ENCODE peak calls at places on chromosomes 13 and 19, in eight cellular contexts. C, Z, V, M, H, P, B and U are unnamed samples.
A peak's percentile ranks its signal among the peaks of the same experiment; 100 is the strongest.

GRCh38 chr19:29266603-29267002 is 53.7 kb upstream of the UQCRFS1 start:
- DNase-seq in C (no peak), Z (no peak), V (no peak), M (no peak), H (no peak), P (no peak), B (no peak), U (no peak)

GRCh38 chr19:31223805-31224534 is 125.3 kb downstream of the TSHZ3 start:
- DNase-seq in C (peak; percentile 88), Z (no peak), V (no peak), M (no peak), H (no peak), P (no peak), B (no peak), U (no peak)

GRCh38 chr19:44010468-44010867 is 7.7 kb downstream of the ZNF230 start:
- DNase-seq in C (no peak), Z (no peak), V (no peak), M (no peak), H (no peak), P (no peak), B (no peak), U (no peak)

GRCh38 chr19:38502410-38503143 is 69.1 kb downstream of the RYR1 start:
- DNase-seq in C (no peak), Z (no peak), V (no peak), M (no peak), H (no peak), P (no peak), B (peak; percentile 38), U (no peak)

GRCh38 chr19:40356681-40357595 is 8.4 kb downstream of the PLD3 start:
- DNase-seq in C (no peak), Z (no peak), V (no peak), M (no peak), H (no peak), P (no peak), B (no peak), U (no peak)

GRCh38 chr13:112247471-112248405 is 128.4 kb upstream of the SPACA7 start:
- DNase-seq in C (no peak), Z (no peak), V (no peak), M (no peak), H (no peak), P (no peak), B (no peak), U (no peak)

GRCh38 chr13:85381082-85381481 is 418.1 kb downstream of the SLITRK6 start:
- DNase-seq in C (no peak), Z (no peak), V (no peak), M (no peak), H (no peak), P (no peak), B (no peak), U (no peak)

GRCh38 chr13:59487883-59488282 is 675.8 kb downstream of the DIAPH3 start:
- DNase-seq in C (no peak), Z (no peak), V (no peak), M (no peak), H (no peak), P (no peak), B (peak; percentile 22), U (no peak)

GRCh38 chr13:51444922-51445321 is 7.9 kb downstream of the INTS6 start:
- DNase-seq in C (no peak), Z (no peak), V (no peak), M (peak; percentile 15), H (no peak), P (no peak), B (no peak), U (no peak)

GRCh38 chr13:23903906-23904280 is 6.6 kb upstream of the C1QTNF9B start:
- DNase-seq in C (no peak), Z (peak; percentile 30), V (no peak), M (no peak), H (no peak), P (no peak), B (no peak), U (no peak)

GRCh38 chr19:47521473-47522180 is 6.8 kb upstream of the NAPA start:
- DNase-seq in C (no peak), Z (no peak), V (no peak), M (no peak), H (no peak), P (no peak), B (peak; percentile 26), U (no peak)

GRCh38 chr19:47520839-47521238 is 6.0 kb upstream of the NAPA start:
- DNase-seq in C (no peak), Z (no peak), V (no peak), M (no peak), H (no peak), P (no peak), B (no peak), U (no peak)

GRCh38 chr19:47518139-47518538 is 3.3 kb upstream of the NAPA start:
- DNase-seq in C (no peak), Z (no peak), V (no peak), M (no peak), H (no peak), P (no peak), B (no peak), U (no peak)

GRCh38 chr19:47518854-47519253 is 4.0 kb upstream of the NAPA start:
- DNase-seq in C (no peak), Z (no peak), V (no peak), M (no peak), H (no peak), P (no peak), B (no peak), U (no peak)

DNA sequence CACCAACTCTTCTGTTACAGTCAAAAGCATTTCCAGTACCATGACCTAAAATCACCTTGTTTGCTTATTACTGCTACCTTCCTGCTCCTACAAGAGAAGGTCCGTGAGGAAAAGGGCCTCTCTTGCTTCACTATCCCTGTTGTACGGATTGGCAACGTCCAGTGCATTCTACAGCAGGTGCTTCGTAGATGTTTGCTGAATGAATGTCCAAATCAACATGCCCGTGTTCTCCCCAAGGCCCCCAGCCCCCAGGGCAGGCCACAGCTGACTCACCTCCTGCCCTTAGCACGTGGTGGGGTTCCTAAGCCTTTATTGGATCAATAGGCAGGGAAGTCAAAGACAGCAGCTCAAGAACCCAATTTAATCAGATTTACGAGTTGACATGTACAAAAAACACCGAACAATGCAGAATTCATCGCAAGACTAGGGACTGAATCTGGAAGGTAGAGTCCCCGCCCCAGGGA is 5.5 kb upstream of the NAPA start:
- DNase-seq in C (no peak), Z (no peak), V (no peak), M (no peak), H (no peak), P (no peak), B (no peak), U (no peak)
- TF ChIP-seq CTCF in C (no peak), Z (no peak), V (no peak), M (no peak), H (no peak), P (no peak), B (no peak), U (no peak)

DNA sequence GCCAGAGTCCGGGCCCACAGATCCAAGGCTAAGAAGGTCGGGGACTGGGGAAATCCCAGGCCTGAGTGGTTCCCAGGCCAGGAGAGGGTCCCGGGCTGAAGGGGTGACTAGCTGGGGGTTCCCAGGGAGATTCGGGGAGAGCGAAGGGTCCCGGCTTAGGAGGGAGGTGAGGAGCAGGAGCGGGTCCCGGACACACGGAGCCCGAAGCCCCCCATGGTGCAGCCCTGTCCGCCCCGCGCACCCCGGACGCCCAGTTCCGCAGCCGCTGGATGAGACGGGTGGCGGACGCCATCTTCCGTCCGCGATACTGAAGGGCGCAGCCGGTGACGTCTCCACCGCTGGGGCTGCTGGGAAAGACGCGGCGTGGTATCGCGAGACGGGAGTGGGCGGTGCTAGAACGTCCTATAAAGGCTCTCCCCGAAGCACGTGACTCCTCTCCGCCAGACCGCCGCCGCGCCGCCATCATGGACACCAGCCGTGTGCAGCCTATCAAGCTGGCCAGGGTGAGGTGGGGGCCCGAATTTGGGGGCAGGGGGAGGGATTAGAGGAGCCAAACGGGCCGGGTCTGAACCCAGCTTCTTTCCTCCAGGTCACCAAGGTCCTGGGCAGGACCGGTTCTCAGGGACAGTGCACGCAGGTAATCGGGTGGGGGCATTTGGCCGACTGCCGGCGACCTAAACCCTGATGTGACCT is at the start of the genes NDUFA7 and RPS28:
- DNase-seq in C (peak; percentile 79), Z (peak; percentile 98), V (peak; percentile 98), M (peak; percentile 86), H (peak; percentile 98), P (peak; percentile 99), B (peak; percentile 95), U (peak; percentile 91)
- TF ChIP-seq CTCF in C (peak; percentile 29), Z (no peak), V (peak; percentile 31), M (no peak), H (peak; percentile 40), P (no peak), B (no peak), U (no peak)

GRCh38 chr13:109761695-109762094 is 24.7 kb downstream of the IRS2 start:
- DNase-seq in C (no peak), Z (no peak), V (no peak), M (no peak), H (no peak), P (no peak), B (no peak), U (no peak)

GRCh38 chr13:109767023-109767422 is 19.4 kb downstream of the IRS2 start:
- DNase-seq in C (no peak), Z (no peak), V (no peak), M (no peak), H (no peak), P (no peak), B (no peak), U (no peak)

GRCh38 chr13:109762791-109763190 is 23.6 kb downstream of the IRS2 start:
- DNase-seq in C (no peak), Z (no peak), V (no peak), M (no peak), H (no peak), P (no peak), B (no peak), U (no peak)

GRCh38 chr13:109764045-109764444 is 22.3 kb downstream of the IRS2 start:
- DNase-seq in C (no peak), Z (no peak), V (no peak), M (no peak), H (no peak), P (no peak), B (no peak), U (no peak)

DNA sequence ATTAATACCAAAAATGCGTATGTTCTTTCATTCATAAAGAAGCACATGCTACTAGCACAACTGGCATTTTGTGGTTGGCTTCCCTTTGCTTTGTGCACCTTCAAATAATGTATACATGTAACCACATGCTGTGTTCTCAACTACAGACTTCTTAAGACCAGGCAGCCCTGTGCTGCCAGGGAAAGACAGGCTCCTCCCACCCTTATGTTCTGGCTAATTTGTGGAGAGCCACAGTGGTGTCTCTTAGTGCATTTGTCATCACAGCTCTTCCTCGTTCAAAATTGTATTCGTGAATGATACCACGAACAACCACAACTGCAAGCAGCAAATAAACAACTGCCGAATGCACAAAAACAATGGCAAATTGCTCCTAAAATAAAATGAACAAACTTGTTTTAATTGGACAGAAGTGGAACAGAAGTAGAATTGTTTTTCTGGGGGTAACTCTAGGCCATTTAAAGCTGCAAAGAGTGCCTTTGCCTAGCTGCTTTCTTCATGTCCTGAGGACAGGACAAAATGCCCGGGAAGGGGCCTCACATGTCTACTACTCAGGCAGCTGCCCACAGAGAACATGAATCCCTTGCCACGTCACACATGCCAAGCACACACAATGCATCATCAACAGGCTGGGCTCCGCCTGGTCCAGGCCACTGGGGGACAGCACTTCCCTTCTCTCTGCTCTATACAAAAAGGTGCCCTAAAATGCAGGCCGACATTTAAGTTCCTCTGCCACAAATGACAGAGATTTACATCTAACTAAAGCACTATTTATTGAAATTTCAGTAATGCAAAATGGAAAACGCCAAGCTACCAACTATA is 21.7 kb downstream of the IRS2 start:
- DNase-seq in C (no peak), Z (no peak), V (no peak), M (no peak), H (no peak), P (no peak), B (no peak), U (no peak)
- TF ChIP-seq CTCF in C (no peak), Z (no peak), V (no peak), M (peak; percentile 23), H (peak; percentile 12), P (no peak), B (no peak), U (no peak)

GRCh38 chr13:113742000-113742441 is 17.0 kb upstream of the TMEM255B start:
- DNase-seq in C (no peak), Z (peak; percentile 53), V (no peak), M (peak; percentile 19), H (peak; percentile 70), P (no peak), B (peak; percentile 74), U (peak; percentile 37)
- TF ChIP-seq CTCF in C (peak; percentile 29), Z (peak; percentile 30), V (no peak), M (peak; percentile 57), H (peak; percentile 9), P (no peak), B (no peak), U (no peak)